ENCODE peak calls at places on chromosomes 12 and 14, in six cellular contexts. R is GM19239, I is GF-D8, Y is Caco-2, G is NCI-H1694 treated with DMSO at 0.1 percent for 48 hours, P is T47D. B is an unnamed sample.

GRCh38 chr12:67422081-67422480 is 152.9 kb downstream of the CAND1 start:
- DNase-seq in R (no peak), I (no peak), Y (no peak), G (no peak), P (no peak), B (no peak)

GRCh38 chr14:70893842-70894237 is 13.4 kb upstream of the PCNX1 start:
- DNase-seq in R (no peak), I (no peak), Y (no peak), G (no peak), P (no peak), B (no peak)

GRCh38 chr14:31962920-31963319 is 114.2 kb upstream of the ARHGAP5 start:
- DNase-seq in R (no peak), I (no peak), Y (no peak), G (no peak), P (no peak), B (no peak)

GRCh38 chr14:25237845-25238244 is 187.9 kb upstream of the STXBP6 start:
- DNase-seq in R (no peak), I (no peak), Y (peak), G (no peak), P (no peak), B (peak)

GRCh38 chr12:26818636-26819035 is 14.4 kb downstream of the ITPR2 start:
- DNase-seq in R (no peak), I (no peak), Y (no peak), G (no peak), P (no peak), B (no peak)

GRCh38 chr12:10363922-10364838 is 25.7 kb downstream of the KLRK1 start:
- DNase-seq in R (no peak), I (no peak), Y (peak), G (no peak), P (no peak), B (no peak)

GRCh38 chr14:99427632-99428315 is 52.9 kb downstream of the SETD3 start:
- DNase-seq in R (no peak), I (no peak), Y (no peak), G (no peak), P (no peak), B (no peak)

GRCh38 chr14:20934148-20934762 is 21.0 kb upstream of the RNASE2 start:
- DNase-seq in R (peak), I (no peak), Y (no peak), G (no peak), P (no peak), B (peak)

GRCh38 chr14:51129130-51129529 is 34.2 kb upstream of the TRIM9 start:
- DNase-seq in R (no peak), I (no peak), Y (no peak), G (no peak), P (no peak), B (peak)

GRCh38 chr14:101503431-101504095 is 57.7 kb upstream of the DIO3 start:
- DNase-seq in R (no peak), I (no peak), Y (peak), G (no peak), P (no peak), B (no peak)

GRCh38 chr12:806116-806805 is 53.9 kb downstream of the WNK1 start:
- DNase-seq in R (no peak), I (no peak), Y (no peak), G (no peak), P (no peak), B (peak)

GRCh38 chr14:49865431-49865859 is 12.9 kb upstream of the NEMF start:
- DNase-seq in R (no peak), I (peak), Y (peak), G (peak), P (no peak), B (no peak)

GRCh38 chr12:77888611-77889010 is 57.9 kb downstream of the NAV3 start:
- DNase-seq in R (no peak), I (no peak), Y (no peak), G (no peak), P (no peak), B (no peak)

GRCh38 chr14:105420141-105420975 is 731 bp downstream of the MTA1 start:
- DNase-seq in R (peak), I (no peak), Y (no peak), G (no peak), P (no peak), B (no peak)

GRCh38 chr14:99531221-99532096 is 50.2 kb downstream of the CCNK start:
- DNase-seq in R (no peak), I (no peak), Y (no peak), G (no peak), P (no peak), B (no peak)

GRCh38 chr14:73759183-73759713 is 45.1 kb upstream of the PNMA1 start:
- DNase-seq in R (no peak), I (no peak), Y (peak), G (peak), P (no peak), B (no peak)

GRCh38 chr12:63008372-63008771 is 73.4 kb upstream of the PPM1H start:
- DNase-seq in R (no peak), I (no peak), Y (no peak), G (no peak), P (no peak), B (no peak)

B was measured in HuH-7.